ENCODE peak calls at places on chromosomes 11 and 22, in four cellular contexts. F is cardiac muscle cell, A is left ventricle myocardium inferior, H is adrenal gland. J is an unnamed sample. For H3K4me1, the result is how much of the 10 kb centered on the place peaks cover.

GRCh38 chr11:102415252-102415916 is 37.2 kb downstream of the TMEM123 start:
- DNase-seq in F (no peak), A (no peak), H (no peak), J (no peak)

GRCh38 chr22:49734390-49734789 is 93.3 kb downstream of the BRD1 start:
- DNase-seq in F (no peak), A (no peak), H (peak), J (no peak)

GRCh38 chr11:56183459-56183858 is 7.0 kb downstream of the OR5J2 start:
- DNase-seq in F (no peak), A (no peak), H (no peak), J (no peak)

GRCh38 chr22:47929073-47929472 is 1166.6 kb downstream of the TBC1D22A start:
- DNase-seq in F (no peak), A (no peak), H (no peak), J (no peak)

GRCh38 chr11:117394221-117394925 is 66.7 kb downstream of the CEP164 start:
- DNase-seq in F (no peak), A (no peak), H (no peak), J (no peak)

GRCh38 chr11:117146521-117146920 is 2.4 kb downstream of the PAFAH1B2 start:
- DNase-seq in F (peak), A (no peak), H (peak), J (no peak)

GRCh38 chr11:117597083-117597482 is 199.9 kb downstream of the DSCAML1 start:
- DNase-seq in F (peak), A (peak), H (peak), J (peak)

GRCh38 chr11:46298699-46299424 is 21.4 kb downstream of the CREB3L1 start:
- DNase-seq in F (peak), A (no peak), H (no peak), J (no peak)

DNA sequence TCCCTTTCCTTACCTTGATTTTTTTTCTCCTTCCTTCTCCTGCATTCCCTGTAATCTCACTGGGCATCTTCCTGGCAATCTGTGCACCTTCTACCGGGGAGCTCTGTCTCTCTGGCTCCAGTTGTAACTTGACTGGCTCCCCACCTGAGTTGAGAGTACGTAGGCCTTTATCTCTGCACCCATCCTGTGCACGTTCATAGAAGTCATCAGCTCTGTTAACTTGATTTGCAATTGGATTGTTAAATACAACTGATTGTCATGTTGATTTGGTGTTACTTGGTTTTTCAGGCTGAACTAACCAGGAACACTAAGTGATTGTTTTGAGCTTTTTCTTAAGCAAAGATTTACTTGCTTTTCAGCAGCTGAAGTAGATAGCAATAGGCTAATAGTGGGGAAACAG is 11.8 kb downstream of the SWAP70 start:
- DNase-seq in F (no peak), A (no peak), H (no peak), J (no peak)
- H3K4me1 ChIP-seq in F (under half), A (under half), H (under half), J (half or more)

GRCh38 chr22:46865052-46865434 is 102.6 kb downstream of the TBC1D22A start:
- DNase-seq in F (no peak), A (no peak), H (no peak), J (no peak)

GRCh38 chr22:46864314-46865051 is 102.0 kb downstream of the TBC1D22A start:
- DNase-seq in F (no peak), A (no peak), H (no peak), J (no peak)

GRCh38 chr22:46861968-46862367 is 99.5 kb downstream of the TBC1D22A start:
- DNase-seq in F (no peak), A (no peak), H (no peak), J (no peak)

GRCh38 chr22:46862418-46863324 is 100.2 kb downstream of the TBC1D22A start:
- DNase-seq in F (no peak), A (no peak), H (no peak), J (no peak)

GRCh38 chr22:46863794-46864193 is 101.3 kb downstream of the TBC1D22A start:
- DNase-seq in F (no peak), A (no peak), H (no peak), J (no peak)
- TF ChIP-seq CTCF in F (no peak), A (no peak), H (no peak), J (no peak)

DNA sequence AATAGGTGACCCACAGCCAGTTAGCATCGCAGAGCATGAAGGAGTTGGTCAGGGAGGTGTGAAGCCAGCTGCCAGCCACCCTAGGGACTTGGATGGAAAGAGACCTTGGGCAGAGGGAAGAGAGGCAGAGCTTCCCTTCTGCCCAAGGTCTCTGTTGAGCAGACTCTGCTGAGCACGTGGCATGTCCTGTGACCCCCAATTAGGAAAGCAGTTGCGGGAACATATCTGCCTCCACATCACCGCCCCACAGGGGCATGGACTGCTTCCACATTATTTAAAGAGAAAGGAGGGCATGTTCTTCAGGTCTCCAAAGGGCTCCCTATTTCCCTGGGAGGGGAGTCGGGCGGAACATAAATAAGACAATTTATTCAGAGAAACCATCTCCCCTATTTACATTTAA is 88.6 kb upstream of the THY1 start:
- DNase-seq in F (no peak), A (no peak), H (no peak), J (no peak)
- H3K4me1 ChIP-seq in F (under half), A (under half), H (under half), J (under half)

GRCh38 chr11:87573708-87574107 is 536.0 kb downstream of the TMEM135 start:
- DNase-seq in F (no peak), A (no peak), H (no peak), J (no peak)

GRCh38 chr11:87574193-87574592 is 536.5 kb downstream of the TMEM135 start:
- DNase-seq in F (no peak), A (no peak), H (no peak), J (no peak)
- TF ChIP-seq CTCF in F (no peak), A (no peak), H (no peak), J (no peak)

DNA sequence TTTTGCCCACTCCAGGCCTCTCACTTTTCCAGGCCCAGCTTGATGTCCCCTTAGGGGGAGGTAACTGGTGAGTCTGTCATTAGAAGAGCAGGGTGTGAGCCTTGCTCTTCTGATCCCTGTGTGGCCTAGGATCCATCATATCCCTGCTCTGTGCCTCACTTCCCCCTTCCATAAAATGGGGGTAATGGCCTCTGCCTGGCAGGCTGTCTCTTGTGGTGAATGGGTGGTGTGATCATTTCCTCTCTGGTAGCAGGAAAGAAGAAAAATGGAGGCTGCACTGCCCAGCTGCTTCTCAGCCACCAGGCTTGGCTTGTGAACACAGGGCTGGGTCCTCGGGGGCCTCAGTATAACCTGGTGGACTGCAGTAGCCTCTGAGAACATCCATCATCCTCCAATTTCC is 5.6 kb downstream of the ARHGEF17 start:
- DNase-seq in F (no peak), A (no peak), H (no peak), J (no peak)
- H3K4me1 ChIP-seq in F (half or more), A (half or more), H (under half), J (half or more)

DNA sequence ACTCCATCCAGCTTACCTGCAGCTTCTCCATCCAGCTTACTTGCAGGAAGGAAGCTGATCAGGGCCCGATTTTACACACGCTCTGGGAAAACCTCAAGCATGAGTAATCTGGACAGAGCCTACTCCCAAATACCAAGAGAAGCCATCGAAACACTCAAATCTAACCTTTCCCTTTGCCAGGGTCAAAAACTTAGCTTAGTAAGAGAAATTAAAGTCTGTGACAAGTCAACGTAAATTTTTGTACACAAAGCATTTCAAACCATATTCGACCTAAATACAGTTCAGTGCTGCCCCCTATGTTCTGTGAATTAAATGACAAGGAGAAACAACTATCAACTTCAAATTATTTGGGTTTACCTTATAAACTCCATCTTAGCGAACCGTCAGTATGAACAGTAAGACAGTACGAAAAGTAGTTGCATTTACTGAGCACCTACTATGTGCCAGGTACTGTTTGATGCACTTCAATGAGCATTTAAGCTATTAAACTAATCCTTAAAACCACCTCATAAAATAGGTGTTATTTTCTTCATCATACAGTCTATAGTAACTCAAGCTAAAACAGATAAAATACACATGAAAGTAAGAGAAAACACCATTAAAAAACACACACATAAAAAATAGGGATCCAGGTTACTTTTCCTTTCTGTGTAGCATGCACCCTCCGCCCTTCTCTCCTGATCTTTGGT is 36.9 kb downstream of the ARFGAP3 start:
- DNase-seq in F (peak), A (no peak), H (peak), J (no peak)
- TF ChIP-seq CTCF in F (peak), A (peak), H (peak), J (peak)

J was measured in heart right ventricle.